ENCODE peak calls at places on chromosomes 11 and 22, in nine cellular contexts. One of them, this sample, is unnamed.

GRCh38 chr11:47161134-47161854 is 15.4 kb downstream of the ARFGAP2 start:
- DNase-seq in brain microvascular endothelial cell: peak
- DNase-seq in DND-41: peak
- DNase-seq in lower leg skin: peak
- DNase-seq in left ventricle myocardium inferior: no peak
- DNase-seq in BJ: no peak
- DNase-seq in fibroblast of lung: peak
- DNase-seq in endothelial cell: peak
- DNase-seq in MM.1S: peak
- DNase-seq in this sample: peak

GRCh38 chr22:43325176-43325575 is 18.0 kb downstream of the SCUBE1 start:
- DNase-seq in left ventricle myocardium inferior: no peak
- DNase-seq in endothelial cell: no peak
- DNase-seq in brain microvascular endothelial cell: no peak
- DNase-seq in DND-41: no peak
- DNase-seq in BJ: no peak
- DNase-seq in MM.1S: no peak
- DNase-seq in fibroblast of lung: no peak
- DNase-seq in lower leg skin: no peak
- DNase-seq in this sample: no peak

GRCh38 chr22:43152355-43153071 is 1.2 kb downstream of the TSPO start:
- DNase-seq in fibroblast of lung: peak
- DNase-seq in lower leg skin: peak
- DNase-seq in endothelial cell: no peak
- DNase-seq in DND-41: peak
- DNase-seq in BJ: no peak
- DNase-seq in MM.1S: peak
- DNase-seq in brain microvascular endothelial cell: no peak
- DNase-seq in left ventricle myocardium inferior: peak
- DNase-seq in this sample: no peak

GRCh38 chr11:119572481-119573424 is 149.8 kb upstream of the THY1 start:
- DNase-seq in lower leg skin: no peak
- DNase-seq in BJ: no peak
- DNase-seq in brain microvascular endothelial cell: no peak
- DNase-seq in MM.1S: no peak
- DNase-seq in endothelial cell: no peak
- DNase-seq in DND-41: no peak
- DNase-seq in left ventricle myocardium inferior: no peak
- DNase-seq in fibroblast of lung: no peak
- DNase-seq in this sample: no peak

GRCh38 chr11:117809236-117810055 is 12.4 kb upstream of the DSCAML1 start:
- DNase-seq in left ventricle myocardium inferior: peak
- DNase-seq in DND-41: no peak
- DNase-seq in MM.1S: no peak
- DNase-seq in lower leg skin: peak
- DNase-seq in endothelial cell: peak
- DNase-seq in BJ: no peak
- DNase-seq in brain microvascular endothelial cell: peak
- DNase-seq in fibroblast of lung: no peak
- DNase-seq in this sample: no peak

GRCh38 chr11:64366751-64367150 is 7.8 kb downstream of the RPS6KA4 start:
- DNase-seq in BJ: no peak
- DNase-seq in left ventricle myocardium inferior: no peak
- DNase-seq in lower leg skin: no peak
- DNase-seq in MM.1S: no peak
- DNase-seq in DND-41: no peak
- DNase-seq in brain microvascular endothelial cell: no peak
- DNase-seq in endothelial cell: no peak
- DNase-seq in fibroblast of lung: no peak
- DNase-seq in this sample: no peak

GRCh38 chr11:9757809-9758675 is 94.2 kb downstream of the SWAP70 start:
- DNase-seq in DND-41: peak
- DNase-seq in fibroblast of lung: peak
- DNase-seq in left ventricle myocardium inferior: peak
- DNase-seq in MM.1S: peak
- DNase-seq in lower leg skin: peak
- DNase-seq in endothelial cell: peak
- DNase-seq in BJ: no peak
- DNase-seq in brain microvascular endothelial cell: peak
- DNase-seq in this sample: peak

GRCh38 chr22:37809672-37810333 is 2.1 kb downstream of the GCAT start:
- DNase-seq in brain microvascular endothelial cell: no peak
- DNase-seq in lower leg skin: no peak
- DNase-seq in DND-41: no peak
- DNase-seq in MM.1S: no peak
- DNase-seq in endothelial cell: no peak
- DNase-seq in fibroblast of lung: no peak
- DNase-seq in BJ: no peak
- DNase-seq in left ventricle myocardium inferior: no peak
- DNase-seq in this sample: no peak

GRCh38 chr22:46754110-46754799 is 8.2 kb upstream of the TBC1D22A start:
- DNase-seq in endothelial cell: no peak
- DNase-seq in DND-41: no peak
- DNase-seq in MM.1S: no peak
- DNase-seq in BJ: peak
- DNase-seq in left ventricle myocardium inferior: peak
- DNase-seq in lower leg skin: peak
- DNase-seq in fibroblast of lung: peak
- DNase-seq in brain microvascular endothelial cell: peak
- DNase-seq in this sample: no peak

GRCh38 chr11:84854498-84854880 is 772.7 kb downstream of the DLG2 start:
- DNase-seq in fibroblast of lung: no peak
- DNase-seq in BJ: no peak
- DNase-seq in MM.1S: no peak
- DNase-seq in DND-41: no peak
- DNase-seq in lower leg skin: no peak
- DNase-seq in endothelial cell: no peak
- DNase-seq in left ventricle myocardium inferior: no peak
- DNase-seq in brain microvascular endothelial cell: no peak
- DNase-seq in this sample: no peak

GRCh38 chr11:44456544-44457270 is 108.8 kb upstream of the CD82 start:
- DNase-seq in fibroblast of lung: no peak
- DNase-seq in MM.1S: no peak
- DNase-seq in left ventricle myocardium inferior: peak
- DNase-seq in BJ: no peak
- DNase-seq in lower leg skin: no peak
- DNase-seq in DND-41: no peak
- DNase-seq in endothelial cell: peak
- DNase-seq in brain microvascular endothelial cell: no peak
- DNase-seq in this sample: no peak

GRCh38 chr22:34950480-34950879 is 115.5 kb upstream of the ISX start:
- DNase-seq in MM.1S: no peak
- DNase-seq in endothelial cell: no peak
- DNase-seq in BJ: no peak
- DNase-seq in lower leg skin: no peak
- DNase-seq in left ventricle myocardium inferior: no peak
- DNase-seq in DND-41: no peak
- DNase-seq in brain microvascular endothelial cell: no peak
- DNase-seq in fibroblast of lung: no peak
- DNase-seq in this sample: no peak

GRCh38 chr11:128026596-128026995 is 560.8 kb downstream of the ETS1 start:
- DNase-seq in BJ: peak
- DNase-seq in fibroblast of lung: peak
- DNase-seq in endothelial cell: no peak
- DNase-seq in brain microvascular endothelial cell: peak
- DNase-seq in DND-41: no peak
- DNase-seq in MM.1S: no peak
- DNase-seq in left ventricle myocardium inferior: no peak
- DNase-seq in lower leg skin: no peak
- DNase-seq in this sample: no peak

GRCh38 chr11:11618973-11619435 is 2.8 kb downstream of the GALNT18 start:
- DNase-seq in fibroblast of lung: no peak
- DNase-seq in DND-41: no peak
- DNase-seq in left ventricle myocardium inferior: no peak
- DNase-seq in lower leg skin: no peak
- DNase-seq in endothelial cell: peak
- DNase-seq in BJ: no peak
- DNase-seq in brain microvascular endothelial cell: no peak
- DNase-seq in MM.1S: no peak
- DNase-seq in this sample: no peak
- TF ChIP-seq CTCF in fibroblast of lung: no peak
- TF ChIP-seq CTCF in DND-41: no peak
- TF ChIP-seq CTCF in left ventricle myocardium inferior: peak
- TF ChIP-seq CTCF in lower leg skin: no peak
- TF ChIP-seq CTCF in endothelial cell: no peak
- TF ChIP-seq CTCF in BJ: no peak
- TF ChIP-seq CTCF in brain microvascular endothelial cell: peak
- TF ChIP-seq CTCF in MM.1S: peak
- TF ChIP-seq CTCF in this sample: no peak

GRCh38 chr22:17945851-17946690 is 78.3 kb downstream of the MICAL3 start:
- DNase-seq in DND-41: no peak
- DNase-seq in left ventricle myocardium inferior: no peak
- DNase-seq in brain microvascular endothelial cell: no peak
- DNase-seq in endothelial cell: no peak
- DNase-seq in BJ: no peak
- DNase-seq in lower leg skin: no peak
- DNase-seq in fibroblast of lung: no peak
- DNase-seq in MM.1S: peak
- DNase-seq in this sample: no peak
- TF ChIP-seq CTCF in DND-41: no peak
- TF ChIP-seq CTCF in left ventricle myocardium inferior: no peak
- TF ChIP-seq CTCF in brain microvascular endothelial cell: no peak
- TF ChIP-seq CTCF in endothelial cell: no peak
- TF ChIP-seq CTCF in BJ: no peak
- TF ChIP-seq CTCF in lower leg skin: no peak
- TF ChIP-seq CTCF in fibroblast of lung: no peak
- TF ChIP-seq CTCF in MM.1S: peak
- TF ChIP-seq CTCF in this sample: no peak

GRCh38 chr11:17013548-17014320 is 480 bp downstream of the PLEKHA7 start:
- DNase-seq in left ventricle myocardium inferior: no peak
- DNase-seq in BJ: no peak
- DNase-seq in brain microvascular endothelial cell: no peak
- DNase-seq in lower leg skin: no peak
- DNase-seq in endothelial cell: peak
- DNase-seq in DND-41: no peak
- DNase-seq in fibroblast of lung: no peak
- DNase-seq in MM.1S: peak
- DNase-seq in this sample: peak

GRCh38 chr11:17008099-17008498 is 6.1 kb downstream of the PLEKHA7 start:
- DNase-seq in lower leg skin: no peak
- DNase-seq in endothelial cell: no peak
- DNase-seq in MM.1S: no peak
- DNase-seq in left ventricle myocardium inferior: no peak
- DNase-seq in brain microvascular endothelial cell: no peak
- DNase-seq in DND-41: no peak
- DNase-seq in fibroblast of lung: no peak
- DNase-seq in BJ: no peak
- DNase-seq in this sample: no peak

GRCh38 chr11:17012179-17012578 is 2.0 kb downstream of the PLEKHA7 start:
- DNase-seq in BJ: no peak
- DNase-seq in endothelial cell: no peak
- DNase-seq in MM.1S: no peak
- DNase-seq in DND-41: no peak
- DNase-seq in left ventricle myocardium inferior: no peak
- DNase-seq in brain microvascular endothelial cell: no peak
- DNase-seq in lower leg skin: no peak
- DNase-seq in fibroblast of lung: no peak
- DNase-seq in this sample: no peak

GRCh38 chr11:17012712-17013547 is 1.3 kb downstream of the PLEKHA7 start:
- DNase-seq in lower leg skin: no peak
- DNase-seq in fibroblast of lung: peak
- DNase-seq in endothelial cell: peak
- DNase-seq in BJ: no peak
- DNase-seq in brain microvascular endothelial cell: peak
- DNase-seq in MM.1S: no peak
- DNase-seq in DND-41: no peak
- DNase-seq in left ventricle myocardium inferior: peak
- DNase-seq in this sample: peak

GRCh38 chr11:17010851-17011420 is 3.3 kb downstream of the PLEKHA7 start:
- DNase-seq in endothelial cell: no peak
- DNase-seq in brain microvascular endothelial cell: no peak
- DNase-seq in lower leg skin: no peak
- DNase-seq in MM.1S: no peak
- DNase-seq in BJ: no peak
- DNase-seq in DND-41: no peak
- DNase-seq in fibroblast of lung: no peak
- DNase-seq in left ventricle myocardium inferior: no peak
- DNase-seq in this sample: no peak
- TF ChIP-seq CTCF in endothelial cell: no peak
- TF ChIP-seq CTCF in brain microvascular endothelial cell: no peak
- TF ChIP-seq CTCF in lower leg skin: no peak
- TF ChIP-seq CTCF in MM.1S: no peak
- TF ChIP-seq CTCF in BJ: no peak
- TF ChIP-seq CTCF in DND-41: no peak
- TF ChIP-seq CTCF in fibroblast of lung: no peak
- TF ChIP-seq CTCF in left ventricle myocardium inferior: no peak
- TF ChIP-seq CTCF in this sample: no peak

GRCh38 chr11:370087-370941 is 1.0 kb downstream of the B4GALNT4 start:
- DNase-seq in brain microvascular endothelial cell: no peak
- DNase-seq in BJ: no peak
- DNase-seq in endothelial cell: no peak
- DNase-seq in lower leg skin: no peak
- DNase-seq in left ventricle myocardium inferior: no peak
- DNase-seq in DND-41: no peak
- DNase-seq in fibroblast of lung: no peak
- DNase-seq in MM.1S: no peak
- DNase-seq in this sample: no peak
- TF ChIP-seq CTCF in brain microvascular endothelial cell: no peak
- TF ChIP-seq CTCF in BJ: no peak
- TF ChIP-seq CTCF in endothelial cell: no peak
- TF ChIP-seq CTCF in lower leg skin: no peak
- TF ChIP-seq CTCF in left ventricle myocardium inferior: no peak
- TF ChIP-seq CTCF in DND-41: no peak
- TF ChIP-seq CTCF in fibroblast of lung: no peak
- TF ChIP-seq CTCF in MM.1S: no peak
- TF ChIP-seq CTCF in this sample: peak

DNA sequence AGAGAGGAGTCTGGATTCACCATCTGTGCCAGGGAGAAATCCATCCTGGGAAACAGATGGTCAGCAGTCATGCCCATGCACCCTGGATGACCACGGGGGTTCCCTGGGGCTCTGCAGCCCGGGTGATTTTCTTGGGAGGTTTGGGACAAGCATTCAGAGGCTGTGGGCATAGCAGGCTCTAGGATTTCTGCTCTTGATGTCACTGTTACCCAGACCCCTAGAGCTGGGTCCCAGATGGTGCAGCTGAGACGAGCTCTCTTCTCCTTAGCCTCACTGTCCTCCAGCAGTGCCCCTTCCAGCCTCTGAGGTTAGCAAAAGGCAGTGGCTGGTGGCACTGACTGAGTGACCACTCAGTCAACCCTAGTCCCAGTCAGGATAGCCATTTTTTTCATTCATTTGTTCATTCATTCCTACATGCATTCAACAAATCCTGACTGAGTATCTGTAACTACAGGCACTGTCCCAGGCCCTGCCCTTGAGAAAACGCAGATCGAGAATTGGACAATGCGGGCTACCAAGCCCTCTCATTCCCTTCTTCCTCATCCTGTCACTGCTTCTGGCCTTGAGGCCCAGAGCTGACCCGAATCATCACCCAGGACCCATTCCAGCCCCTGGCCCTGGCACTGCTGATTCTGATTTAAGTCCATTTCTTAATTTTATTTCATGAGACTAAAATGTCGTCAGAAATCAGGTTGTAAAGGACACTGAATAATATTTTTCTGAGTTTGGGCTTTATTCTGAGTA is 24.5 kb downstream of the COMMD9 start:
- DNase-seq in endothelial cell: no peak
- DNase-seq in brain microvascular endothelial cell: no peak
- DNase-seq in DND-41: no peak
- DNase-seq in left ventricle myocardium inferior: no peak
- DNase-seq in MM.1S: no peak
- DNase-seq in lower leg skin: no peak
- DNase-seq in fibroblast of lung: no peak
- DNase-seq in BJ: no peak
- DNase-seq in this sample: no peak
- TF ChIP-seq CTCF in endothelial cell: no peak
- TF ChIP-seq CTCF in brain microvascular endothelial cell: no peak
- TF ChIP-seq CTCF in DND-41: no peak
- TF ChIP-seq CTCF in left ventricle myocardium inferior: no peak
- TF ChIP-seq CTCF in MM.1S: no peak
- TF ChIP-seq CTCF in lower leg skin: no peak
- TF ChIP-seq CTCF in fibroblast of lung: no peak
- TF ChIP-seq CTCF in BJ: no peak
- TF ChIP-seq CTCF in this sample: no peak